ENCODE peak calls at places on chromosomes 16 and 17, in eight cellular contexts. X is NCI-H2029 treated with DMSO at 0.1 percent for 48 hours; F is T-helper 1 cell; Y is T1000; Q is activated CD8-positive, alpha-beta T cell treated with anti-CD3 and anti-CD28 coated beads, Interleukin-2, amount 10 ng/mL, durations not matched to agents 7 days and 5 days; J is cardiac septum; T is H54; H is A549. Z is an unnamed sample.
A peak's percentile ranks its signal among the peaks of the same experiment; 100 is the strongest.

GRCh38 chr16:6684076-6684673 is 648.5 kb upstream of the RBFOX1 start:
- DNase-seq in Q (peak; percentile 20), T (peak; percentile 4), H (peak; percentile 25), X (peak; percentile 23), J (no peak), Y (no peak), F (no peak), Z (no peak)

GRCh38 chr17:9729034-9729650 is 62.2 kb downstream of the DHRS7C start:
- DNase-seq in Y (no peak), H (peak; percentile 78), T (peak; percentile 26), Q (peak; percentile 32), J (no peak), F (peak; percentile 14), X (peak; percentile 4), Z (no peak)

GRCh38 chr16:17302213-17302612 is 168.5 kb downstream of the XYLT1 start:
- DNase-seq in Q (peak; percentile 46), Y (no peak), X (no peak), F (no peak), T (no peak), H (no peak), J (no peak), Z (no peak)

GRCh38 chr16:85544668-85545067 is 68.5 kb upstream of the GSE1 start:
- DNase-seq in T (no peak), H (no peak), J (no peak), Y (no peak), Q (no peak), F (no peak), X (no peak), Z (no peak)

GRCh38 chr17:75383842-75384195 is 21.7 kb downstream of the GRB2 start:
- DNase-seq in J (no peak), Q (no peak), F (no peak), H (no peak), Y (no peak), T (no peak), X (no peak), Z (no peak)

GRCh38 chr16:58492735-58493134 is 7.2 kb upstream of the NDRG4 start:
- DNase-seq in Y (no peak), J (no peak), H (no peak), Q (no peak), X (no peak), T (no peak), F (no peak), Z (no peak)

GRCh38 chr16:47644166-47644565 is 183.0 kb downstream of the PHKB start:
- DNase-seq in H (no peak), Q (no peak), J (no peak), T (peak; percentile 8), F (no peak), X (no peak), Y (no peak), Z (no peak)

GRCh38 chr16:85125570-85126382 is 13.5 kb upstream of the CIBAR2 start:
- DNase-seq in J (no peak), H (no peak), Q (no peak), F (no peak), X (no peak), T (no peak), Y (no peak), Z (no peak)

GRCh38 chr16:66699898-66700297 is 3.4 kb upstream of the CMTM4 start:
- DNase-seq in Q (no peak), J (no peak), X (no peak), T (no peak), F (no peak), H (no peak), Y (no peak), Z (no peak)

GRCh38 chr17:57480438-57481196 is 224.3 kb downstream of the MSI2 start:
- DNase-seq in J (no peak), T (peak; percentile 86), H (no peak), X (no peak), Y (no peak), Q (peak; percentile 53), F (no peak), Z (no peak)

GRCh38 chr16:1991588-1992474 is 2.1 kb downstream of the SYNGR3 start:
- DNase-seq in Y (peak; percentile 96), T (no peak), J (peak; percentile 99), Q (peak; percentile 97), X (no peak), H (peak; percentile 92), F (peak; percentile 93), Z (peak; percentile 98)

GRCh38 chr17:29113334-29113733 is 66.9 kb downstream of the MYO18A start:
- DNase-seq in Q (no peak), J (no peak), F (no peak), H (no peak), Y (no peak), T (no peak), X (no peak), Z (no peak)

GRCh38 chr17:41402161-41402560 is 4.8 kb upstream of the KRT31 start:
- DNase-seq in H (no peak), J (no peak), X (no peak), Q (no peak), T (no peak), Y (no peak), F (no peak), Z (no peak)

GRCh38 chr17:14333506-14333905 is 32.6 kb downstream of the HS3ST3B1 start:
- DNase-seq in F (no peak), J (no peak), X (no peak), T (no peak), Y (no peak), Q (no peak), H (no peak), Z (no peak)

GRCh38 chr17:15457723-15458094 is 9.7 kb downstream of the CDRT4 start:
- DNase-seq in H (no peak), T (no peak), J (no peak), Y (no peak), Q (no peak), X (no peak), F (no peak), Z (no peak)

GRCh38 chr16:56301391-56301850 is 110.1 kb downstream of the GNAO1 start:
- DNase-seq in T (no peak), Q (no peak), F (no peak), X (no peak), Y (peak; percentile 22), H (no peak), J (no peak), Z (no peak)

Z was measured in T-helper 22 cell.